ENCODE peak calls at places on chromosomes 1 and 21, in nine cellular contexts. One of them, this sample, is unnamed.

GRCh38 chr1:12380316-12381249 is 150.8 kb downstream of the VPS13D start:
- DNase-seq in heart right ventricle: no peak
- DNase-seq in PC-9: peak; percentile 35
- DNase-seq in bronchial epithelial cell: peak; percentile 9
- DNase-seq in astrocyte of the cerebellum: no peak
- DNase-seq in upper lobe of right lung: no peak
- DNase-seq in thoracic aorta: no peak
- DNase-seq in esophagus squamous epithelium: no peak
- DNase-seq in MCF 10A: no peak
- DNase-seq in this sample: no peak

GRCh38 chr1:111334169-111334568 is 43.5 kb downstream of the CHIA start:
- DNase-seq in thoracic aorta: no peak
- DNase-seq in bronchial epithelial cell: peak; percentile 45
- DNase-seq in MCF 10A: peak; percentile 59
- DNase-seq in astrocyte of the cerebellum: peak; percentile 24
- DNase-seq in esophagus squamous epithelium: no peak
- DNase-seq in upper lobe of right lung: no peak
- DNase-seq in heart right ventricle: no peak
- DNase-seq in PC-9: peak; percentile 61
- DNase-seq in this sample: no peak

GRCh38 chr1:56450004-56450666 is 129.2 kb downstream of the PLPP3 start:
- DNase-seq in PC-9: no peak
- DNase-seq in heart right ventricle: no peak
- DNase-seq in MCF 10A: no peak
- DNase-seq in thoracic aorta: no peak
- DNase-seq in esophagus squamous epithelium: no peak
- DNase-seq in upper lobe of right lung: no peak
- DNase-seq in astrocyte of the cerebellum: no peak
- DNase-seq in bronchial epithelial cell: no peak
- DNase-seq in this sample: no peak

GRCh38 chr1:244861683-244862082 is 2.7 kb downstream of the HNRNPU start:
- DNase-seq in upper lobe of right lung: no peak
- DNase-seq in astrocyte of the cerebellum: no peak
- DNase-seq in heart right ventricle: no peak
- DNase-seq in esophagus squamous epithelium: no peak
- DNase-seq in MCF 10A: peak; percentile 32
- DNase-seq in bronchial epithelial cell: no peak
- DNase-seq in PC-9: no peak
- DNase-seq in thoracic aorta: no peak
- DNase-seq in this sample: no peak

GRCh38 chr1:219555031-219555667 is 57.8 kb downstream of the ZC3H11B start:
- DNase-seq in astrocyte of the cerebellum: peak; percentile 80
- DNase-seq in thoracic aorta: no peak
- DNase-seq in bronchial epithelial cell: peak; percentile 67
- DNase-seq in esophagus squamous epithelium: no peak
- DNase-seq in MCF 10A: peak; percentile 79
- DNase-seq in heart right ventricle: no peak
- DNase-seq in PC-9: no peak
- DNase-seq in upper lobe of right lung: no peak
- DNase-seq in this sample: no peak

GRCh38 chr21:46394819-46395152 is 63.9 kb upstream of the DIP2A start:
- DNase-seq in heart right ventricle: no peak
- DNase-seq in upper lobe of right lung: no peak
- DNase-seq in PC-9: no peak
- DNase-seq in bronchial epithelial cell: no peak
- DNase-seq in thoracic aorta: no peak
- DNase-seq in MCF 10A: no peak
- DNase-seq in esophagus squamous epithelium: no peak
- DNase-seq in astrocyte of the cerebellum: no peak
- DNase-seq in this sample: no peak

GRCh38 chr1:201724760-201725105 is 104.2 kb upstream of the IPO9 start:
- DNase-seq in PC-9: no peak
- DNase-seq in thoracic aorta: no peak
- DNase-seq in bronchial epithelial cell: no peak
- DNase-seq in upper lobe of right lung: no peak
- DNase-seq in astrocyte of the cerebellum: no peak
- DNase-seq in MCF 10A: no peak
- DNase-seq in heart right ventricle: no peak
- DNase-seq in esophagus squamous epithelium: no peak
- DNase-seq in this sample: no peak

GRCh38 chr1:219312967-219313366 is 139.3 kb downstream of the LYPLAL1 start:
- DNase-seq in heart right ventricle: no peak
- DNase-seq in astrocyte of the cerebellum: no peak
- DNase-seq in upper lobe of right lung: no peak
- DNase-seq in bronchial epithelial cell: peak; percentile 35
- DNase-seq in esophagus squamous epithelium: no peak
- DNase-seq in thoracic aorta: no peak
- DNase-seq in MCF 10A: peak; percentile 41
- DNase-seq in PC-9: no peak
- DNase-seq in this sample: no peak

GRCh38 chr21:43809853-43810504 is 20.6 kb downstream of the RRP1 start:
- DNase-seq in PC-9: no peak
- DNase-seq in astrocyte of the cerebellum: no peak
- DNase-seq in heart right ventricle: no peak
- DNase-seq in esophagus squamous epithelium: no peak
- DNase-seq in bronchial epithelial cell: no peak
- DNase-seq in thoracic aorta: no peak
- DNase-seq in upper lobe of right lung: peak; percentile 75
- DNase-seq in MCF 10A: no peak
- DNase-seq in this sample: no peak

GRCh38 chr1:227845115-227845389 is 29.6 kb downstream of the PRSS38 start:
- DNase-seq in PC-9: no peak
- DNase-seq in heart right ventricle: no peak
- DNase-seq in thoracic aorta: no peak
- DNase-seq in upper lobe of right lung: no peak
- DNase-seq in MCF 10A: no peak
- DNase-seq in esophagus squamous epithelium: no peak
- DNase-seq in astrocyte of the cerebellum: no peak
- DNase-seq in bronchial epithelial cell: no peak
- DNase-seq in this sample: no peak

GRCh38 chr1:246748867-246749266 is 24.7 kb downstream of the SCCPDH start:
- DNase-seq in heart right ventricle: no peak
- DNase-seq in esophagus squamous epithelium: no peak
- DNase-seq in upper lobe of right lung: no peak
- DNase-seq in bronchial epithelial cell: peak; percentile 35
- DNase-seq in thoracic aorta: no peak
- DNase-seq in PC-9: no peak
- DNase-seq in astrocyte of the cerebellum: no peak
- DNase-seq in MCF 10A: peak; percentile 88
- DNase-seq in this sample: no peak

GRCh38 chr1:44559913-44560312 is 114.4 kb downstream of the TMEM53 start:
- DNase-seq in thoracic aorta: no peak
- DNase-seq in MCF 10A: no peak
- DNase-seq in astrocyte of the cerebellum: no peak
- DNase-seq in bronchial epithelial cell: no peak
- DNase-seq in esophagus squamous epithelium: no peak
- DNase-seq in PC-9: no peak
- DNase-seq in heart right ventricle: no peak
- DNase-seq in upper lobe of right lung: no peak
- DNase-seq in this sample: no peak

GRCh38 chr1:86504895-86505625 is 36.3 kb downstream of the CLCA1 start:
- DNase-seq in MCF 10A: no peak
- DNase-seq in bronchial epithelial cell: peak; percentile 58
- DNase-seq in thoracic aorta: no peak
- DNase-seq in astrocyte of the cerebellum: no peak
- DNase-seq in esophagus squamous epithelium: no peak
- DNase-seq in PC-9: peak; percentile 50
- DNase-seq in heart right ventricle: no peak
- DNase-seq in upper lobe of right lung: no peak
- DNase-seq in this sample: no peak

GRCh38 chr1:105260018-105260417 is 1510.3 kb downstream of the AMY1C start:
- DNase-seq in esophagus squamous epithelium: no peak
- DNase-seq in bronchial epithelial cell: no peak
- DNase-seq in PC-9: no peak
- DNase-seq in heart right ventricle: no peak
- DNase-seq in upper lobe of right lung: no peak
- DNase-seq in MCF 10A: no peak
- DNase-seq in astrocyte of the cerebellum: no peak
- DNase-seq in thoracic aorta: no peak
- DNase-seq in this sample: no peak

GRCh38 chr1:79388694-79389361 is 382.3 kb upstream of the ADGRL4 start:
- DNase-seq in upper lobe of right lung: no peak
- DNase-seq in PC-9: peak; percentile 31
- DNase-seq in MCF 10A: no peak
- DNase-seq in astrocyte of the cerebellum: no peak
- DNase-seq in bronchial epithelial cell: peak; percentile 35
- DNase-seq in thoracic aorta: no peak
- DNase-seq in esophagus squamous epithelium: no peak
- DNase-seq in heart right ventricle: no peak
- DNase-seq in this sample: no peak

GRCh38 chr1:30511563-30512252 is 211.7 kb downstream of the MATN1 start:
- DNase-seq in thoracic aorta: no peak
- DNase-seq in MCF 10A: peak; percentile 27
- DNase-seq in upper lobe of right lung: no peak
- DNase-seq in PC-9: peak; percentile 53
- DNase-seq in heart right ventricle: no peak
- DNase-seq in bronchial epithelial cell: peak; percentile 68
- DNase-seq in esophagus squamous epithelium: no peak
- DNase-seq in astrocyte of the cerebellum: no peak
- DNase-seq in this sample: no peak

GRCh38 chr21:30831194-30831765 is 1.7 kb upstream of the KRTAP7-1 start:
- DNase-seq in PC-9: no peak
- DNase-seq in thoracic aorta: no peak
- DNase-seq in heart right ventricle: no peak
- DNase-seq in esophagus squamous epithelium: no peak
- DNase-seq in upper lobe of right lung: no peak
- DNase-seq in bronchial epithelial cell: peak; percentile 7
- DNase-seq in MCF 10A: peak; percentile 50
- DNase-seq in astrocyte of the cerebellum: no peak
- DNase-seq in this sample: no peak

GRCh38 chr1:175742790-175743459 is 470 bp downstream of the TNR start:
- DNase-seq in heart right ventricle: peak; percentile 6
- DNase-seq in esophagus squamous epithelium: no peak
- DNase-seq in bronchial epithelial cell: peak; percentile 5
- DNase-seq in astrocyte of the cerebellum: no peak
- DNase-seq in upper lobe of right lung: no peak
- DNase-seq in PC-9: no peak
- DNase-seq in MCF 10A: peak; percentile 62
- DNase-seq in thoracic aorta: no peak
- DNase-seq in this sample: no peak

GRCh38 chr1:31985430-31985829 is 28.2 kb upstream of the KHDRBS1 start:
- DNase-seq in MCF 10A: no peak
- DNase-seq in PC-9: no peak
- DNase-seq in astrocyte of the cerebellum: no peak
- DNase-seq in esophagus squamous epithelium: no peak
- DNase-seq in upper lobe of right lung: no peak
- DNase-seq in thoracic aorta: no peak
- DNase-seq in bronchial epithelial cell: peak; percentile 13
- DNase-seq in heart right ventricle: no peak
- DNase-seq in this sample: no peak

GRCh38 chr1:236868625-236869467 is 73.8 kb downstream of the MTR start:
- DNase-seq in astrocyte of the cerebellum: peak; percentile 57
- DNase-seq in heart right ventricle: no peak
- DNase-seq in MCF 10A: peak; percentile 76
- DNase-seq in PC-9: peak; percentile 49
- DNase-seq in bronchial epithelial cell: peak; percentile 68
- DNase-seq in esophagus squamous epithelium: no peak
- DNase-seq in upper lobe of right lung: no peak
- DNase-seq in thoracic aorta: no peak
- DNase-seq in this sample: no peak
- TF ChIP-seq CTCF in astrocyte of the cerebellum: peak; percentile 97
- TF ChIP-seq CTCF in heart right ventricle: peak; percentile 73
- TF ChIP-seq CTCF in MCF 10A: peak; percentile 99
- TF ChIP-seq CTCF in PC-9: peak; percentile 97
- TF ChIP-seq CTCF in bronchial epithelial cell: peak; percentile 78
- TF ChIP-seq CTCF in esophagus squamous epithelium: peak; percentile 85
- TF ChIP-seq CTCF in upper lobe of right lung: peak; percentile 94
- TF ChIP-seq CTCF in thoracic aorta: peak; percentile 74
- TF ChIP-seq CTCF in this sample: peak; percentile 54

GRCh38 chr1:7859406-7859805 is 6.5 kb upstream of the UTS2 start:
- DNase-seq in MCF 10A: no peak
- DNase-seq in PC-9: no peak
- DNase-seq in upper lobe of right lung: no peak
- DNase-seq in esophagus squamous epithelium: no peak
- DNase-seq in bronchial epithelial cell: no peak
- DNase-seq in thoracic aorta: no peak
- DNase-seq in astrocyte of the cerebellum: no peak
- DNase-seq in heart right ventricle: no peak
- DNase-seq in this sample: no peak

GRCh38 chr1:7857000-7857399 is 4.1 kb upstream of the UTS2 start:
- DNase-seq in PC-9: no peak
- DNase-seq in heart right ventricle: no peak
- DNase-seq in esophagus squamous epithelium: no peak
- DNase-seq in astrocyte of the cerebellum: no peak
- DNase-seq in thoracic aorta: no peak
- DNase-seq in bronchial epithelial cell: no peak
- DNase-seq in upper lobe of right lung: no peak
- DNase-seq in MCF 10A: no peak
- DNase-seq in this sample: no peak

GRCh38 chr1:7857951-7858350 is 5.1 kb upstream of the UTS2 start:
- DNase-seq in heart right ventricle: no peak
- DNase-seq in MCF 10A: no peak
- DNase-seq in PC-9: no peak
- DNase-seq in esophagus squamous epithelium: no peak
- DNase-seq in astrocyte of the cerebellum: no peak
- DNase-seq in bronchial epithelial cell: no peak
- DNase-seq in upper lobe of right lung: no peak
- DNase-seq in thoracic aorta: no peak
- DNase-seq in this sample: no peak

GRCh38 chr1:7853341-7854026 is 619 bp upstream of the UTS2 start:
- DNase-seq in astrocyte of the cerebellum: no peak
- DNase-seq in esophagus squamous epithelium: no peak
- DNase-seq in bronchial epithelial cell: no peak
- DNase-seq in MCF 10A: no peak
- DNase-seq in heart right ventricle: no peak
- DNase-seq in PC-9: no peak
- DNase-seq in upper lobe of right lung: no peak
- DNase-seq in thoracic aorta: no peak
- DNase-seq in this sample: no peak

GRCh38 chr1:7856345-7856744 is 3.5 kb upstream of the UTS2 start:
- DNase-seq in bronchial epithelial cell: no peak
- DNase-seq in MCF 10A: no peak
- DNase-seq in astrocyte of the cerebellum: no peak
- DNase-seq in heart right ventricle: no peak
- DNase-seq in esophagus squamous epithelium: no peak
- DNase-seq in upper lobe of right lung: no peak
- DNase-seq in PC-9: no peak
- DNase-seq in thoracic aorta: no peak
- DNase-seq in this sample: no peak
- TF ChIP-seq CTCF in bronchial epithelial cell: peak; percentile 25
- TF ChIP-seq CTCF in MCF 10A: no peak
- TF ChIP-seq CTCF in astrocyte of the cerebellum: no peak
- TF ChIP-seq CTCF in heart right ventricle: no peak
- TF ChIP-seq CTCF in esophagus squamous epithelium: no peak
- TF ChIP-seq CTCF in upper lobe of right lung: no peak
- TF ChIP-seq CTCF in PC-9: no peak
- TF ChIP-seq CTCF in thoracic aorta: no peak
- TF ChIP-seq CTCF in this sample: no peak

GRCh38 chr1:115041654-115042053 is 12.0 kb downstream of the TSHB start:
- DNase-seq in upper lobe of right lung: no peak
- DNase-seq in bronchial epithelial cell: peak; percentile 65
- DNase-seq in thoracic aorta: no peak
- DNase-seq in esophagus squamous epithelium: no peak
- DNase-seq in astrocyte of the cerebellum: no peak
- DNase-seq in heart right ventricle: no peak
- DNase-seq in MCF 10A: peak; percentile 51
- DNase-seq in PC-9: no peak
- DNase-seq in this sample: no peak
- TF ChIP-seq CTCF in upper lobe of right lung: no peak
- TF ChIP-seq CTCF in bronchial epithelial cell: peak; percentile 64
- TF ChIP-seq CTCF in thoracic aorta: no peak
- TF ChIP-seq CTCF in esophagus squamous epithelium: peak; percentile 33
- TF ChIP-seq CTCF in astrocyte of the cerebellum: peak; percentile 46
- TF ChIP-seq CTCF in heart right ventricle: no peak
- TF ChIP-seq CTCF in MCF 10A: peak; percentile 39
- TF ChIP-seq CTCF in PC-9: peak; percentile 65
- TF ChIP-seq CTCF in this sample: no peak

GRCh38 chr1:224734261-224734935 is 118.3 kb downstream of the CNIH3 start:
- DNase-seq in upper lobe of right lung: no peak
- DNase-seq in MCF 10A: no peak
- DNase-seq in astrocyte of the cerebellum: no peak
- DNase-seq in PC-9: no peak
- DNase-seq in bronchial epithelial cell: no peak
- DNase-seq in heart right ventricle: no peak
- DNase-seq in thoracic aorta: no peak
- DNase-seq in esophagus squamous epithelium: no peak
- DNase-seq in this sample: no peak
- TF ChIP-seq CTCF in upper lobe of right lung: no peak
- TF ChIP-seq CTCF in MCF 10A: no peak
- TF ChIP-seq CTCF in astrocyte of the cerebellum: peak; percentile 7
- TF ChIP-seq CTCF in PC-9: peak; percentile 16
- TF ChIP-seq CTCF in bronchial epithelial cell: no peak
- TF ChIP-seq CTCF in heart right ventricle: no peak
- TF ChIP-seq CTCF in thoracic aorta: no peak
- TF ChIP-seq CTCF in esophagus squamous epithelium: no peak
- TF ChIP-seq CTCF in this sample: no peak